ENCODE peak calls at places on chromosomes 6 and 20, in five cellular contexts. Z is psoas muscle, A is astrocyte of the cerebellum, U is kidney epithelial cell, R is GM23338. S is an unnamed sample.

GRCh38 chr6:168934856-168935627 is 318.6 kb downstream of the THBS2 start:
- DNase-seq in A (no peak), Z (no peak), R (no peak), U (no peak), S (no peak)

GRCh38 chr20:24277196-24277595 is 192.2 kb upstream of the SYNDIG1 start:
- DNase-seq in R (peak; percentile 7), A (no peak), Z (no peak), U (no peak), S (no peak)

GRCh38 chr6:113495521-113495920 is 361.6 kb upstream of the MARCKS start:
- DNase-seq in Z (no peak), U (peak; percentile 39), A (peak; percentile 19), R (no peak), S (peak; percentile 40)

GRCh38 chr6:169710009-169710408 is 8.1 kb downstream of the C6orf120 start:
- DNase-seq in Z (no peak), R (no peak), U (no peak), A (no peak), S (no peak)

GRCh38 chr6:28811873-28812272 is 111.9 kb downstream of the TRIM27 start:
- DNase-seq in R (peak; percentile 56), Z (no peak), U (no peak), A (no peak), S (no peak)

GRCh38 chr20:62355527-62356142 is 11.5 kb downstream of the LAMA5 start:
- DNase-seq in R (no peak), U (no peak), A (no peak), Z (peak; percentile 60), S (no peak)

GRCh38 chr6:105646391-105646867 is 243.5 kb upstream of the PREP start:
- DNase-seq in R (no peak), U (peak; percentile 12), Z (no peak), A (no peak), S (no peak)

GRCh38 chr6:27771240-27771639 is 141.0 kb downstream of the OR2B2 start:
- DNase-seq in R (no peak), Z (no peak), U (no peak), A (no peak), S (no peak)

GRCh38 chr20:48722737-48723191 is 105.0 kb downstream of the PREX1 start:
- DNase-seq in R (peak; percentile 18), Z (no peak), A (no peak), U (no peak), S (no peak)

GRCh38 chr20:41198443-41198842 is 61.1 kb downstream of the PLCG1 start:
- DNase-seq in A (no peak), U (no peak), Z (no peak), R (no peak), S (no peak)

GRCh38 chr6:170226647-170227046 is 64.2 kb downstream of the DLL1 start:
- DNase-seq in R (no peak), A (no peak), U (no peak), Z (no peak), S (no peak)

GRCh38 chr20:48132834-48133233 is 347.6 kb upstream of the SULF2 start:
- DNase-seq in Z (no peak), U (no peak), R (no peak), A (no peak), S (no peak)

GRCh38 chr6:21537660-21538059 is 55.9 kb upstream of the SOX4 start:
- DNase-seq in U (no peak), Z (no peak), A (no peak), R (no peak), S (no peak)

GRCh38 chr20:23049933-23050838 is 714 bp upstream of the THBD start:
- DNase-seq in U (no peak), R (peak; percentile 53), Z (peak; percentile 71), A (no peak), S (no peak)

GRCh38 chr6:78324213-78324612 is 543.1 kb upstream of the IRAK1BP1 start:
- DNase-seq in R (no peak), U (no peak), A (no peak), Z (no peak), S (no peak)

GRCh38 chr20:44196278-44196677 is 9.3 kb upstream of the JPH2 start:
- DNase-seq in A (no peak), U (no peak), R (no peak), Z (no peak), S (no peak)

GRCh38 chr6:89082439-89082838 is 1.9 kb downstream of the PNRC1 start:
- DNase-seq in U (no peak), Z (no peak), A (no peak), R (peak; percentile 24), S (peak; percentile 4)

GRCh38 chr20:2421247-2421646 is 40.5 kb downstream of the TGM6 start:
- DNase-seq in U (no peak), Z (no peak), A (no peak), R (no peak), S (no peak)

GRCh38 chr20:32446301-32447100 is 88.4 kb downstream of the ASXL1 start:
- DNase-seq in U (no peak), A (no peak), R (no peak), Z (no peak), S (no peak)

GRCh38 chr6:166499350-166500163 is 86.9 kb downstream of the RAMACL start:
- DNase-seq in Z (no peak), R (no peak), U (no peak), A (no peak), S (no peak)

GRCh38 chr20:49219924-49220831 is 962 bp downstream of the DDX27 start:
- DNase-seq in U (no peak), A (no peak), Z (no peak), R (no peak), S (no peak)

GRCh38 chr6:115441671-115442070 is 619.0 kb downstream of the FRK start:
- DNase-seq in U (no peak), A (no peak), Z (no peak), R (no peak), S (peak; percentile 2)

GRCh38 chr6:21395121-21395520 is 198.4 kb upstream of the SOX4 start:
- DNase-seq in U (no peak), A (no peak), R (no peak), Z (no peak), S (no peak)

DNA sequence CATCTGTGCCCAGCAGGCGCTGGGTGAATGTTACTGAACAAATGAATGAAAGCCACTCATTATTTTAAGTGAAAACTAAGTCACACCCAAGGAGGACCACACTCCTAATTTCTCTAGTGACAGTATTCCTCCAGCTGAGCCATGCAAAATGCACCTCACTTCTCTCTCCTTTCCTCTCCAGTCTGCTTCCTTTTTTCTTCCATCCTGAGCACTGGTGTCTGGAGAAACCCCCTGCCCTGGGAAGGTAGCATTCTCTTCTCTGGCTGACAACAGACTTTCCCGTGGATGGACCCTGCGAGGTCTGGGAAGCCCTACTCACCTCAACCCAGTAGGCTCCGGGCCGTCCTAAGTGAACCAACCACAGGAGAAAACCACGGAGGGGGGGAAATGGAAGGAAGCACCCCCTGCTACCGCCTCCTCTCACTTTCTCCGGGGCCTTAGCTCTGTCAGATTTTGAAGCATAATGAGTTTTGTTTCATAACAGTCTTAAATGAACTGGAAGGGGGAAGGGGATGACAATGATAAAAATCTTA is 22.6 kb downstream of the TRERF1 start:
- DNase-seq in Z (no peak), A (no peak), U (no peak), R (no peak), S (no peak)
- H3K4me3 ChIP-seq in Z (no peak overlapping the region), A (no peak overlapping the region), U (no peak overlapping the region), R (no peak overlapping the region), S (no peak overlapping the region)

GRCh38 chr6:30749554-30750378 is 5.4 kb upstream of the IER3 start:
- DNase-seq in U (no peak), A (no peak), R (no peak), Z (no peak), S (no peak)
- TF ChIP-seq CTCF in U (no peak), A (no peak), R (no peak), Z (no peak), S (no peak)

DNA sequence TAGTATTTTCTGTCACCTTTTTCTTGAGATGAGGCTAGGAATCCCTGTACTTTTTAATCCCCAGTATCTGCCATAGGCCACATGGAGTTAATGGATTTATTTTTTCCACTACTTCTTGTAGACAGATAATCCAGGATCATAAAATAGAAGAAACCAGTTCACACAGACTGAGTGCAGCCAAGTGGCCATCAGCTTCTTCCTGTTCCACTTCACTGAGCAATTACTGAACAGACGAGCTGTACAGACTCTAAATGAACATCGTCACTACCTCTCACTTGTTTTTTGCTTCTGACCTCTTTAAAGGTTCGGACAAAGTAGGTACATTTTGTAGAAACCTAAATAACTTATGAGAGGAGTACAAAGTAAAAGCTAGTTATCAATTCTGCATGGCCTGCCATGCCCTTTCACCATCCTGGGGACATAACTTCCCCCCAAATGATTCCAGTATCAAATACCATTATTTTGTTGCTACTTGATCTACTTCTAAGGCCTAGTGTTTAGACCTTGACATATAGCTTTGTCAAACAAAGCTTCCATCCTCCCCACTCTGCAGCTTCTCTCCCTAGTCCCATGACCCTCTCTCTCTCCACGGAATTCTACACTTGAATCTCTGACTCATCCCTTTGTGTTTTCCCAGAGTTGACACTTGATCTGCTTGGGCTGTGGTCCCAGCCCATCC is 34.4 kb upstream of the ARHGAP18 start:
- DNase-seq in R (peak; percentile 45), Z (no peak), U (peak; percentile 79), A (peak; percentile 81), S (peak; percentile 14)
- H3K4me3 ChIP-seq in R (no peak overlapping the region), Z (no peak overlapping the region), U (no peak overlapping the region), A (no peak overlapping the region), S (no peak overlapping the region)

GRCh38 chr6:72205500-72205899 is 319.1 kb downstream of the RIMS1 start:
- DNase-seq in R (no peak), A (no peak), Z (no peak), U (no peak), S (no peak)

GRCh38 chr6:72203983-72204382 is 317.6 kb downstream of the RIMS1 start:
- DNase-seq in R (no peak), U (no peak), A (no peak), Z (no peak), S (no peak)

GRCh38 chr6:72206606-72207005 is 320.3 kb downstream of the RIMS1 start:
- DNase-seq in R (peak; percentile 64), Z (no peak), A (no peak), U (no peak), S (no peak)
- TF ChIP-seq CTCF in R (no peak), Z (no peak), A (no peak), U (no peak), S (no peak)

DNA sequence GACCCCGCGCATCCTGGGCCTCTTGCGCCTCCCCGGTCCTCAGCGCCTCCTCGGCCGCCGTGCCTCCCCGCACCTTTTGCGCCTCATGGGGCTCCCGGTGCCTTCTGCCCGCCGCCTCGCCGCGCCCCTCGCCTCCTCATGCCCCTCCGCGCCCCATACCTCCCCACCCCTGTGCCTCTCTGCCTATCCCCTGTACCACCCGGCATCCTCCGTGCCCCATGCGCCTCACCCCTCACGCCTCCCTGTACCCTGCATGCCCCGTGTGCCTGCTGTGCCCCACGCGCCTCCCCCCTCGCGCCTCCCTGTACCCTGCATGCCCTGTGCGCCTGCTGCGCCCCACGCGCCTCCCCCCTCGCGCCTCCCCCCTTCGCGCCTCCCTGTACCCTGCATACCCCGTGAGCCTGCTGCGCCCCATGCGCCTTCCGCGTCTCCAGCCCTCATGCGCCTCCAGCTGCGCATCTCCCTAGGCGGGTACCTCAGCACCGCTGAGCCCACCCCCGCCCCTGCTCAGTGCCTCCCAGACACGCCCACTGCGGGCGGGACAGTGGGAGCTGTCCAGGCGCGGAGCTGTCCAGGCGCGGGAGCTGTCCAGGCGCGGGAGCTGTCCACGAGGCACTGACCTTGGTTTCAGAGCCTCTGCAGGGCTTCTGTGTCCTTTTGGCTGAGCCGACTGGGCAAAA is 37.1 kb downstream of the IGF2R start:
- DNase-seq in A (no peak), Z (peak; percentile 66), R (peak; percentile 46), U (no peak), S (no peak)
- H3K4me3 ChIP-seq in A (no peak overlapping the region), Z (no peak overlapping the region), R (peak overlapping the region; percentile 46), U (no peak overlapping the region), S (no peak overlapping the region)